ENCODE peak calls at places on chromosome 16, in five cellular contexts. One of them, this sample, is unnamed.

GRCh38 chr16:4200781-4201137 is 41.1 kb downstream of the SRL start:
- DNase-seq in endothelial cell: no peak
- DNase-seq in adrenal gland: no peak
- DNase-seq in AG04449: no peak
- DNase-seq in lower lobe of right lung: no peak
- DNase-seq in this sample: no peak

GRCh38 chr16:88446061-88446460 is 7.0 kb upstream of the ZFPM1 start:
- DNase-seq in AG04449: no peak
- DNase-seq in lower lobe of right lung: no peak
- DNase-seq in adrenal gland: no peak
- DNase-seq in endothelial cell: no peak
- DNase-seq in this sample: no peak

GRCh38 chr16:23896832-23897821 is 61.3 kb downstream of the PRKCB start:
- DNase-seq in lower lobe of right lung: no peak
- DNase-seq in adrenal gland: no peak
- DNase-seq in endothelial cell: no peak
- DNase-seq in AG04449: no peak
- DNase-seq in this sample: no peak

GRCh38 chr16:22813223-22813945 is 578 bp upstream of the HS3ST2 start:
- DNase-seq in endothelial cell: peak
- DNase-seq in AG04449: no peak
- DNase-seq in lower lobe of right lung: peak
- DNase-seq in adrenal gland: peak
- DNase-seq in this sample: peak

GRCh38 chr16:47853635-47854034 is 302.2 kb downstream of the ABCC12 start:
- DNase-seq in adrenal gland: no peak
- DNase-seq in AG04449: no peak
- DNase-seq in endothelial cell: no peak
- DNase-seq in lower lobe of right lung: no peak
- DNase-seq in this sample: no peak

GRCh38 chr16:4347765-4348509 is 3.2 kb downstream of the PAM16 start:
- DNase-seq in AG04449: no peak
- DNase-seq in adrenal gland: peak
- DNase-seq in lower lobe of right lung: peak
- DNase-seq in endothelial cell: no peak
- DNase-seq in this sample: no peak

GRCh38 chr16:695355-696089 is 5.3 kb upstream of the WDR24 start:
- DNase-seq in lower lobe of right lung: peak
- DNase-seq in adrenal gland: peak
- DNase-seq in endothelial cell: no peak
- DNase-seq in AG04449: no peak
- DNase-seq in this sample: peak

GRCh38 chr16:23952128-23953041 is 116.6 kb downstream of the PRKCB start:
- DNase-seq in lower lobe of right lung: no peak
- DNase-seq in AG04449: no peak
- DNase-seq in endothelial cell: no peak
- DNase-seq in adrenal gland: no peak
- DNase-seq in this sample: no peak

GRCh38 chr16:57387598-57388354 is 15.5 kb downstream of the CX3CL1 start:
- DNase-seq in lower lobe of right lung: no peak
- DNase-seq in adrenal gland: no peak
- DNase-seq in AG04449: no peak
- DNase-seq in endothelial cell: no peak
- DNase-seq in this sample: no peak
- TF ChIP-seq CTCF in lower lobe of right lung: no peak
- TF ChIP-seq CTCF in adrenal gland: no peak
- TF ChIP-seq CTCF in AG04449: no peak
- TF ChIP-seq CTCF in endothelial cell: no peak
- TF ChIP-seq CTCF in this sample: no peak

DNA sequence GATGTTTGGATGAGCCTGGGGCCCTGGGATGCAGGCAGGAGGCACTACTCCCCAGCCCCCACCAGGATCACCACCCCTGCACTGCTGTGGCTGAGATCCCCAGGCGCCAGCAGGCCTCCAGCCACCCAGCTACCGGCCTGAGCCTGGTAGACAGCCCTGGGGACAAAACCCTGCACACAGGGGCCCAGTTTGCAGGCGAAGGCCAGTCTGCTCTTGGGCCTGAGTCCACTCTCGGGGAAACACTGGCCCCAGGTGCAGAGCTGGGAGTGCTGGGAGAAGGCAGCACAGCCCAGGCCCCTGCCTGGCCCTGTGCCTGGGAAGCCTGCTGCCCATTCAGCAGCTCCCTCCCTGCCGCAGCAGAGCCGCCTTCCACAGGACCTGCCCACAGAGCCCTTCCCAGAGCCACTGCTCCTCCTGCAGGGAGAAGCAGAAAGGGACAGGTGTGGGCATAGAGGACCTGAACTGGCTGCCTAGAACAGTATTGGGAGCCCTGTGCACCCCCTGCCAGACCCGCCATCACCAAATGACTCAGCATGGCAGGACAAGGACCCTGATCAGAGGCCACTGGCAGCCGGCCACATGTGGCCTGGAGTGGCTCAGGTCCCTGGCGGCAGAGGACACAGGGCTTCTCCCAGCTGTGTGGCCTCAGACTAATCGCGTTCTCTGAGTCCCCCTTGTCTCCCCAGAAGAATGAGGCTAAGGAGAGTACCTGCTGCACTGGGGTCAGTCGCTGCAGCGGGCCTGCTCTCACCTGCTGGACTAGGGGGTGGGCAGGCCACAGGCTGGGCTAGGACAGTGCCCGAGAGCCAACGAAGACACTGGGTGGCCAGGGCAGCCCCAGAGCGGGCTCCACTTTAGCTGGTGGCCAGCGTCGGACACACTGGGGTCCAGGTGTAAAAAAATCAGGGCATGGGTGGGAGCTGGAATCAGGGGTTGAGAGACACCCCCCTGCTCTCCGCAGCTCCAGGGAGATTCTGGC is 10.7 kb downstream of the MSRB1 start:
- DNase-seq in endothelial cell: no peak
- DNase-seq in AG04449: no peak
- DNase-seq in lower lobe of right lung: no peak
- DNase-seq in adrenal gland: peak
- DNase-seq in this sample: peak
- TF ChIP-seq CTCF in endothelial cell: no peak
- TF ChIP-seq CTCF in AG04449: peak
- TF ChIP-seq CTCF in lower lobe of right lung: no peak
- TF ChIP-seq CTCF in adrenal gland: no peak
- TF ChIP-seq CTCF in this sample: no peak

GRCh38 chr16:80846275-80847013 is 42.0 kb upstream of the CDYL2 start:
- DNase-seq in lower lobe of right lung: no peak
- DNase-seq in AG04449: no peak
- DNase-seq in endothelial cell: no peak
- DNase-seq in adrenal gland: no peak
- DNase-seq in this sample: no peak

GRCh38 chr16:80852261-80852872 is 48.0 kb upstream of the CDYL2 start:
- DNase-seq in AG04449: no peak
- DNase-seq in adrenal gland: no peak
- DNase-seq in endothelial cell: peak
- DNase-seq in lower lobe of right lung: no peak
- DNase-seq in this sample: peak
- TF ChIP-seq CTCF in AG04449: peak
- TF ChIP-seq CTCF in adrenal gland: peak
- TF ChIP-seq CTCF in endothelial cell: peak
- TF ChIP-seq CTCF in lower lobe of right lung: peak
- TF ChIP-seq CTCF in this sample: peak

DNA sequence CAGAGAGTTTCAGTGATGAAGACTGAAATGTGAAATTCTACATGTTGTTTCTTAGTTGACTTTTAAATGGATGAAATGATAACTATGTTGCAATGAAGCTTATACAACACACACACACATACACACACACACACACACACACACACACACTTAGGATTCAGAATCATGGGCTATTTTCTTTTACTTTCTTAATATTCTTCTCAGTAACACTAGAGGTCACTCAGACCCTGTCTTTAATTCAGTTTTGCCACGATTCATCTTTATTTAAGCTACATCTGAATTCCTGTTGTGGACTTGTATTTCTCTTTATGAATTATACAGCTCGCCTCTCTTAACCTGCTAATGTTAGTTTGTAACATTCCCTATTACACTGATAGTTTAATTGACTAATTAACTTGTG is 109.6 kb upstream of the GOT2 start:
- DNase-seq in AG04449: peak
- DNase-seq in adrenal gland: no peak
- DNase-seq in lower lobe of right lung: no peak
- DNase-seq in endothelial cell: no peak
- DNase-seq in this sample: no peak
- TF ChIP-seq CTCF in AG04449: no peak
- TF ChIP-seq CTCF in adrenal gland: no peak
- TF ChIP-seq CTCF in lower lobe of right lung: no peak
- TF ChIP-seq CTCF in endothelial cell: no peak
- TF ChIP-seq CTCF in this sample: no peak

DNA sequence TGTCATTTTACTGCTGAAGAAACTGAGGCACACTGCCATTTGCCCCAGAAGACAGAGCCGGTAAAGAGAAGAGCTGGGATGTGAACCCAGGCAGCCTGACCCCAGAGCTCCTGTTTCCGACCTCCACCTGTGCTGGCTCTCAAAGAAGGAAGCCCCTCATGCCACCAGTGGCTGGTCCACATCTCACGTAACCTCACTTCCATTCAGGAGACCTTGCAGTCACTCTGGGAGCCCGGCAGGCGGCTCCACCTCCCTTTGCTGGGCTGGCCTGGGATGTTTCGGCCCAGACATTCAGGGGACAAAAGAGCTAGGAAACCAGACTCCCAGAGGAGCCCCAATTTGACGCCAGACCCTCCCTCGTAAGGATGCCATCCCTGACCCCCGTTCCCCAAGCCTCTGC is 2.9 kb downstream of the TAF1C start:
- DNase-seq in lower lobe of right lung: no peak
- DNase-seq in AG04449: no peak
- DNase-seq in endothelial cell: no peak
- DNase-seq in adrenal gland: no peak
- DNase-seq in this sample: no peak
- TF ChIP-seq CTCF in lower lobe of right lung: peak
- TF ChIP-seq CTCF in AG04449: no peak
- TF ChIP-seq CTCF in endothelial cell: no peak
- TF ChIP-seq CTCF in adrenal gland: no peak
- TF ChIP-seq CTCF in this sample: no peak

GRCh38 chr16:31713945-31714898 is 159.4 kb upstream of the ZNF267 start:
- DNase-seq in lower lobe of right lung: no peak
- DNase-seq in adrenal gland: peak
- DNase-seq in endothelial cell: peak
- DNase-seq in AG04449: no peak
- DNase-seq in this sample: peak
- TF ChIP-seq CTCF in lower lobe of right lung: no peak
- TF ChIP-seq CTCF in adrenal gland: no peak
- TF ChIP-seq CTCF in endothelial cell: peak
- TF ChIP-seq CTCF in AG04449: peak
- TF ChIP-seq CTCF in this sample: peak

GRCh38 chr16:83393196-83393981 is 414.4 kb upstream of the HSBP1 start:
- DNase-seq in endothelial cell: no peak
- DNase-seq in lower lobe of right lung: no peak
- DNase-seq in AG04449: no peak
- DNase-seq in adrenal gland: no peak
- DNase-seq in this sample: no peak
- TF ChIP-seq CTCF in endothelial cell: peak
- TF ChIP-seq CTCF in lower lobe of right lung: no peak
- TF ChIP-seq CTCF in AG04449: no peak
- TF ChIP-seq CTCF in adrenal gland: no peak
- TF ChIP-seq CTCF in this sample: no peak

GRCh38 chr16:2223375-2224182 is at the start of gene E4F1:
- DNase-seq in lower lobe of right lung: peak
- DNase-seq in AG04449: peak
- DNase-seq in endothelial cell: peak
- DNase-seq in adrenal gland: peak
- DNase-seq in this sample: peak

GRCh38 chr16:2226245-2226793 is 2.9 kb downstream of the E4F1 start:
- DNase-seq in adrenal gland: no peak
- DNase-seq in lower lobe of right lung: no peak
- DNase-seq in endothelial cell: no peak
- DNase-seq in AG04449: no peak
- DNase-seq in this sample: no peak

GRCh38 chr16:2226918-2227317 is 3.5 kb downstream of the E4F1 start:
- DNase-seq in adrenal gland: no peak
- DNase-seq in lower lobe of right lung: no peak
- DNase-seq in endothelial cell: no peak
- DNase-seq in AG04449: no peak
- DNase-seq in this sample: no peak

GRCh38 chr16:2228161-2228824 is 4.9 kb downstream of the E4F1 start:
- DNase-seq in AG04449: no peak
- DNase-seq in endothelial cell: no peak
- DNase-seq in adrenal gland: no peak
- DNase-seq in lower lobe of right lung: no peak
- DNase-seq in this sample: no peak

DNA sequence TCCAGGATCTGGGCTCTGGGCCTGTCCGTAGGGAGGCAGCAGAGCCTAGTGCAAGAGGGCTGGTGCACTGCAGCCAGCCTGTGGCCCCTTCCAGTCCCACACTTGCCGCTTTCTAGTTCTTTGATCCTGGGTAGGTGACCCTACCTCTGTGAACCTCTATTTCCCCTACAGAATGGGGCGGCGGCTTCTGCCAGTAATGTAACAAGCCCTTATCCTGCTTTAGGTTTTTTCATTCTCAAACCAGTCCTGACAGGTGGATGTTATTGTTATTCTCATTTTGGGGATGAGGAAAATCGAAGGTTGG is 744 bp downstream of the E4F1 start:
- DNase-seq in adrenal gland: no peak
- DNase-seq in lower lobe of right lung: no peak
- DNase-seq in AG04449: no peak
- DNase-seq in endothelial cell: no peak
- DNase-seq in this sample: no peak
- TF ChIP-seq CTCF in adrenal gland: no peak
- TF ChIP-seq CTCF in lower lobe of right lung: no peak
- TF ChIP-seq CTCF in AG04449: peak
- TF ChIP-seq CTCF in endothelial cell: no peak
- TF ChIP-seq CTCF in this sample: no peak

GRCh38 chr16:26643519-26643918 is 423.2 kb upstream of the C16orf82 start:
- DNase-seq in lower lobe of right lung: no peak
- DNase-seq in endothelial cell: no peak
- DNase-seq in AG04449: no peak
- DNase-seq in adrenal gland: no peak
- DNase-seq in this sample: no peak

GRCh38 chr16:26644912-26645543 is 421.7 kb upstream of the C16orf82 start:
- DNase-seq in endothelial cell: no peak
- DNase-seq in lower lobe of right lung: no peak
- DNase-seq in AG04449: no peak
- DNase-seq in adrenal gland: no peak
- DNase-seq in this sample: no peak

GRCh38 chr16:26648851-26649250 is 417.9 kb upstream of the C16orf82 start:
- DNase-seq in adrenal gland: no peak
- DNase-seq in AG04449: no peak
- DNase-seq in lower lobe of right lung: no peak
- DNase-seq in endothelial cell: no peak
- DNase-seq in this sample: no peak

GRCh38 chr16:26642047-26642664 is 424.6 kb upstream of the C16orf82 start:
- DNase-seq in adrenal gland: no peak
- DNase-seq in endothelial cell: no peak
- DNase-seq in lower lobe of right lung: no peak
- DNase-seq in AG04449: no peak
- DNase-seq in this sample: no peak

GRCh38 chr16:26645629-26646028 is 421.1 kb upstream of the C16orf82 start:
- DNase-seq in lower lobe of right lung: no peak
- DNase-seq in adrenal gland: no peak
- DNase-seq in AG04449: no peak
- DNase-seq in endothelial cell: peak
- DNase-seq in this sample: peak
- TF ChIP-seq CTCF in lower lobe of right lung: peak
- TF ChIP-seq CTCF in adrenal gland: no peak
- TF ChIP-seq CTCF in AG04449: no peak
- TF ChIP-seq CTCF in endothelial cell: peak
- TF ChIP-seq CTCF in this sample: peak